ENCODE peak calls at places on chromosomes 16 and 17, in five cellular contexts. Q, A, C, U and H are unnamed samples.

GRCh38 chr16:46972971-46973456 is 460 bp downstream of the DNAJA2 start:
- DNase-seq in C (peak; percentile 33), A (no peak), Q (peak; percentile 64), U (peak; percentile 25), H (no peak)

GRCh38 chr17:50272246-50272645 is 2.0 kb upstream of the TMEM92 start:
- DNase-seq in Q (no peak), A (no peak), U (no peak), C (no peak), H (no peak)

GRCh38 chr17:30203471-30203981 is 32.0 kb downstream of the SLC6A4 start:
- DNase-seq in Q (no peak), U (no peak), A (no peak), C (no peak), H (no peak)

GRCh38 chr16:89721644-89722391 is 481 bp downstream of the ZNF276 start:
- DNase-seq in U (peak; percentile 51), Q (peak; percentile 90), A (no peak), C (no peak), H (no peak)

GRCh38 chr16:14386115-14386514 is 243.9 kb downstream of the PARN start:
- DNase-seq in C (no peak), U (no peak), Q (no peak), A (no peak), H (no peak)

GRCh38 chr17:77957215-77957868 is 1.2 kb upstream of the TNRC6C start:
- DNase-seq in Q (no peak), U (peak; percentile 27), A (no peak), C (no peak), H (no peak)

GRCh38 chr16:11627822-11628457 is 40.3 kb upstream of the SNN start:
- DNase-seq in U (peak; percentile 91), A (no peak), Q (no peak), C (no peak), H (peak; percentile 78)

GRCh38 chr16:29975811-29976511 is 2.3 kb downstream of the TAOK2 start:
- DNase-seq in U (no peak), Q (no peak), A (no peak), C (no peak), H (no peak)

GRCh38 chr17:48471807-48472484 is 41.9 kb upstream of the SKAP1 start:
- DNase-seq in U (no peak), Q (no peak), C (no peak), A (no peak), H (no peak)

GRCh38 chr17:69870091-69870530 is 204.9 kb upstream of the KCNJ16 start:
- DNase-seq in U (peak; percentile 94), C (no peak), A (peak; percentile 44), Q (no peak), H (no peak)

GRCh38 chr16:58196898-58197313 is 1.0 kb downstream of the CSNK2A2 start:
- DNase-seq in A (peak; percentile 3), U (peak; percentile 55), C (no peak), Q (peak; percentile 3), H (no peak)

GRCh38 chr16:2592786-2593185 is 55.0 kb downstream of the PDPK1 start:
- DNase-seq in U (no peak), C (no peak), Q (no peak), A (no peak), H (no peak)

GRCh38 chr17:68461589-68461988 is 4.3 kb upstream of the WIPI1 start:
- DNase-seq in C (no peak), U (no peak), Q (no peak), A (no peak), H (no peak)

GRCh38 chr16:74580828-74581227 is 26.1 kb downstream of the GLG1 start:
- DNase-seq in U (no peak), Q (no peak), C (no peak), A (no peak), H (no peak)

GRCh38 chr16:74999208-74999682 is 421 bp downstream of the ZNRF1 start:
- DNase-seq in U (peak; percentile 25), C (peak; percentile 20), A (no peak), Q (peak; percentile 44), H (no peak)

GRCh38 chr16:57045694-57046381 is 46.5 kb upstream of the CPNE2 start:
- DNase-seq in C (peak; percentile 39), A (no peak), Q (peak; percentile 76), U (peak; percentile 48), H (peak; percentile 23)

GRCh38 chr16:35311475-35311874 is 1852.1 kb downstream of the TP53TG3F start:
- DNase-seq in Q (no peak), U (no peak), A (no peak), C (no peak), H (no peak)

GRCh38 chr17:58184986-58185761 is 7.4 kb upstream of the EPX start:
- DNase-seq in A (no peak), C (no peak), U (no peak), Q (no peak), H (no peak)

GRCh38 chr16:85202631-85203461 is 90.6 kb upstream of the CIBAR2 start:
- DNase-seq in Q (no peak), U (peak; percentile 94), C (no peak), A (peak; percentile 74), H (peak; percentile 93)

GRCh38 chr17:79801156-79802038 is 4.5 kb upstream of the CBX8 start:
- DNase-seq in A (no peak), C (no peak), U (peak; percentile 36), Q (peak; percentile 32), H (no peak)

GRCh38 chr16:8859913-8860881 is 8.6 kb downstream of the CARHSP1 start:
- DNase-seq in Q (no peak), A (no peak), C (no peak), U (peak; percentile 42), H (no peak)

GRCh38 chr17:68087851-68088250 is 52.3 kb downstream of the KPNA2 start:
- DNase-seq in C (no peak), A (no peak), Q (no peak), U (no peak), H (no peak)

GRCh38 chr17:46971647-46972300 is 7.3 kb downstream of the RPRML start:
- DNase-seq in A (no peak), Q (no peak), C (no peak), U (no peak), H (no peak)

GRCh38 chr16:61295311-61295710 is 740.9 kb downstream of the CDH8 start:
- DNase-seq in Q (no peak), U (no peak), A (no peak), C (no peak), H (no peak)

GRCh38 chr17:50087246-50087911 is 7.8 kb upstream of the PDK2 start:
- DNase-seq in U (peak; percentile 56), C (peak; percentile 72), Q (peak; percentile 77), A (no peak), H (no peak)

GRCh38 chr16:1278456-1278855 is 22.6 kb downstream of the TPSD1 start:
- DNase-seq in A (no peak), C (no peak), Q (no peak), U (no peak), H (no peak)
- TF ChIP-seq CTCF in A (no peak), C (peak; percentile 21), Q (no peak), U (no peak), H (no peak)

DNA sequence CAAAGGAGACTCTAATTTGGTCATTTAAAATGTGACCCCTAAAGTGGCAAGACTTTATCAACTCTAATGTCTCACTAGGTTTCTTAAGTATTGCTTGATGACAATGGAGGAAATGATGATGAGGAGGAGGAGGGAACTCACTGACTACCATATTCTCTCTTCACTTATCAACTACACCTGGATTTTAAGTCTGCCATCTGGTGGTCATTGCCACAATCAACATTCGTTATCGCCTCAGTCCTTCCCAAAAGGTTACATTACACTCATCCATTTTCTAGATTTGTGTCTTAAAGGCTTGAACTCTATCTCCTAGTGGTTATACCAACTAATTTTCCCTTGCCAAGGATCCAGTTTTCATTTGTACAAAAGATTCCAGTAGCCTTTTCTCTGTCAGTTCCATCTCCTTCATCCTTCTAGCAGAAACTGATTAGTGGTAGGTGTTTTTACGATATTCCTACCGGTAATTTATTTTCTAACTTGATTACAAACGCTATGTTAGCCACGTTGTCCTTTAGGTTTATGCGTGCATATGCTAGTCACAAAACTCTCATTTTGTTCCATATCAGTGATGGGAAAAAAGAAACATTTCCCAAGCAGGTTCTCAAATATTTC is 114.6 kb upstream of the NOG start:
- DNase-seq in A (no peak), U (peak; percentile 19), Q (peak; percentile 2), C (no peak), H (no peak)
- TF ChIP-seq CTCF in A (peak; percentile 43), U (peak; percentile 35), Q (no peak), C (peak; percentile 64), H (peak; percentile 41)

GRCh38 chr17:6753006-6753445 is 2.8 kb upstream of the XAF1 start:
- DNase-seq in A (peak; percentile 46), Q (peak; percentile 17), U (peak; percentile 94), C (no peak), H (peak; percentile 34)

GRCh38 chr17:6748617-6749016 is 7.2 kb upstream of the XAF1 start:
- DNase-seq in U (no peak), A (no peak), Q (no peak), C (no peak), H (no peak)

GRCh38 chr17:6752068-6752909 is 3.6 kb upstream of the XAF1 start:
- DNase-seq in Q (no peak), U (peak; percentile 100), A (peak; percentile 85), C (no peak), H (peak; percentile 98)

GRCh38 chr17:6753565-6753964 is 2.3 kb upstream of the XAF1 start:
- DNase-seq in A (no peak), C (no peak), Q (no peak), U (peak; percentile 19), H (no peak)

GRCh38 chr17:6749519-6749918 is 6.3 kb upstream of the XAF1 start:
- DNase-seq in U (no peak), Q (no peak), A (no peak), C (no peak), H (no peak)
- TF ChIP-seq CTCF in U (no peak), Q (no peak), A (peak; percentile 3), C (no peak), H (no peak)

GRCh38 chr17:8122923-8123694 is 797 bp downstream of the HES7 start:
- DNase-seq in U (peak; percentile 47), Q (peak; percentile 66), C (no peak), A (no peak), H (no peak)

GRCh38 chr17:8119575-8120519 is 1.5 kb upstream of the ALOXE3 start:
- DNase-seq in U (peak; percentile 90), Q (peak; percentile 89), C (peak; percentile 77), A (peak; percentile 88), H (peak; percentile 87)

GRCh38 chr17:8120520-8121443 is 2.5 kb upstream of the ALOXE3 start:
- DNase-seq in C (peak; percentile 50), U (no peak), Q (peak; percentile 71), A (no peak), H (no peak)

GRCh38 chr17:8122391-8122922 is 1.4 kb downstream of the HES7 start:
- DNase-seq in U (peak; percentile 45), C (no peak), A (no peak), Q (peak; percentile 36), H (no peak)

DNA sequence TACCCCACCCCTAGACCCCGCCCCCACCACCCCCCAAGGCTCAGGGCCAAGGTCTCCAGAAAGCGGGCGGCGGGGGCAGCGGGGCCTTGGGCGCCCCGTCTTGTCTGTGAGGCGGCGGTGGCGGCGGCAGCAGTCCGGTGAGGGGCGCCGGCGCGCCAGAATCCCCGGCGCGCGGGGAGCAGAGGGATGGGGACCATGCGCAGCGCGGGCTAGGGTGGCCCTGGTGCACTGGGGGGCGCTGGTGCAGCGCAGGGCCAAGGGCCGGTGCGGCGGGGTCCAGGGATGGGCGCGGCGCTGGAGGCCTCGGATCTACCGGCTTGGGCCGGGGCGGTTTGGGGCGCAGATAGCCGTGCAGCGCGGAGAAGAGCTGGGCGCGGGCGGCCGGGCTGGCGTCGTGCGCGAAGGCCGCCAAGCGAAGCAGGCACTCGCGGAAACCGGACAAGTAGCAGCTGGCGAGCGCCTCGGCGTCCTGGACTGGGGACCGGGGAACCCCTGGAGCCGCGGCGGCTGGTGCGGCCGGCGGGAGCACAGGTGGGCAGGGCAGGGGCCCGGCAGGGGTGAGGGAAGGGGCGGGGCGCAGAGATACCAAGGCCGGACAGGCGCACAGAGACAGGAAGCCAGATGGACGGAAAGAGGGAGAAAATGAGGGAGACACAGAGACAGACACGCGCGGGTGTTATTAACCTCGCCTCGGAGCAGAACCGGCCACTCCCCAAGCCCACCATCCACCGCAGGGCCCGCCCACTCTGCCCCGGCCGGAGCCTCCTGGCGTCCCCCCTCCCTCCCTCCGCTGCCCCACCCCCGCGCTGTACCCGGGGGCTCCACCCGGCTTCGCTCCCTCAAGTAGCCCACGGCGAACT is 2.1 kb downstream of the HES7 start:
- DNase-seq in A (no peak), Q (peak; percentile 70), U (peak; percentile 60), C (peak; percentile 57), H (no peak)
- TF ChIP-seq CTCF in A (peak; percentile 47), Q (peak; percentile 27), U (peak; percentile 25), C (peak; percentile 65), H (peak; percentile 37)